ENCODE peak calls at places on chromosomes 7 and 10, in four cellular contexts. One of them, this sample, is unnamed.

GRCh38 chr10:26310361-26310760 is 93.8 kb downstream of the GAD2 start:
- DNase-seq in cardiac fibroblast: no peak
- DNase-seq in DND-41: no peak
- DNase-seq in adrenal gland: no peak
- DNase-seq in this sample: no peak

GRCh38 chr10:117134084-117135025 is 3.7 kb downstream of the VAX1 start:
- DNase-seq in cardiac fibroblast: no peak
- DNase-seq in DND-41: no peak
- DNase-seq in adrenal gland: no peak
- DNase-seq in this sample: no peak

GRCh38 chr10:132188331-132188730 is 1.6 kb downstream of the DPYSL4 start:
- DNase-seq in cardiac fibroblast: no peak
- DNase-seq in DND-41: no peak
- DNase-seq in adrenal gland: no peak
- DNase-seq in this sample: no peak

GRCh38 chr7:69949195-69949594 is 350.9 kb downstream of the AUTS2 start:
- DNase-seq in cardiac fibroblast: no peak
- DNase-seq in DND-41: no peak
- DNase-seq in adrenal gland: no peak
- DNase-seq in this sample: no peak

GRCh38 chr7:40571796-40572195 is 437.0 kb downstream of the SUGCT start:
- DNase-seq in cardiac fibroblast: peak; percentile 53
- DNase-seq in DND-41: no peak
- DNase-seq in adrenal gland: no peak
- DNase-seq in this sample: peak; percentile 97

GRCh38 chr7:3260425-3260762 is 40.7 kb upstream of the SDK1 start:
- DNase-seq in cardiac fibroblast: peak; percentile 78
- DNase-seq in DND-41: no peak
- DNase-seq in adrenal gland: no peak
- DNase-seq in this sample: no peak

GRCh38 chr7:142886866-142887265 is 1.3 kb upstream of the TRPV6 start:
- DNase-seq in cardiac fibroblast: no peak
- DNase-seq in DND-41: no peak
- DNase-seq in adrenal gland: no peak
- DNase-seq in this sample: no peak

GRCh38 chr10:103470755-103471653 is 8.0 kb downstream of the CALHM3 start:
- DNase-seq in cardiac fibroblast: no peak
- DNase-seq in DND-41: peak; percentile 84
- DNase-seq in adrenal gland: no peak
- DNase-seq in this sample: no peak

GRCh38 chr7:79137942-79138341 is 315.5 kb downstream of the MAGI2 start:
- DNase-seq in cardiac fibroblast: peak; percentile 71
- DNase-seq in DND-41: no peak
- DNase-seq in adrenal gland: no peak
- DNase-seq in this sample: no peak

GRCh38 chr7:148849393-148850098 is 34.5 kb downstream of the EZH2 start:
- DNase-seq in cardiac fibroblast: no peak
- DNase-seq in DND-41: no peak
- DNase-seq in adrenal gland: no peak
- DNase-seq in this sample: no peak

GRCh38 chr7:82172896-82173295 is 270.7 kb downstream of the CACNA2D1 start:
- DNase-seq in cardiac fibroblast: peak; percentile 28
- DNase-seq in DND-41: no peak
- DNase-seq in adrenal gland: no peak
- DNase-seq in this sample: no peak

GRCh38 chr10:85921789-85922188 is 444.8 kb downstream of the GRID1 start:
- DNase-seq in cardiac fibroblast: no peak
- DNase-seq in DND-41: no peak
- DNase-seq in adrenal gland: no peak
- DNase-seq in this sample: no peak

GRCh38 chr7:70810558-70811139 is 321.3 kb upstream of the GALNT17 start:
- DNase-seq in cardiac fibroblast: no peak
- DNase-seq in DND-41: no peak
- DNase-seq in adrenal gland: no peak
- DNase-seq in this sample: no peak

GRCh38 chr7:2634265-2635145 is 2.7 kb downstream of the TTYH3 start:
- DNase-seq in cardiac fibroblast: no peak
- DNase-seq in DND-41: no peak
- DNase-seq in adrenal gland: no peak
- DNase-seq in this sample: no peak

GRCh38 chr7:76294344-76295024 is 8.0 kb upstream of the HSPB1 start:
- DNase-seq in cardiac fibroblast: peak; percentile 99
- DNase-seq in DND-41: no peak
- DNase-seq in adrenal gland: peak; percentile 99
- DNase-seq in this sample: peak; percentile 75

GRCh38 chr7:46143949-46144917 is 223.2 kb upstream of the IGFBP3 start:
- DNase-seq in cardiac fibroblast: peak; percentile 68
- DNase-seq in DND-41: no peak
- DNase-seq in adrenal gland: no peak
- DNase-seq in this sample: no peak

GRCh38 chr7:84914598-84914997 is 272.3 kb downstream of the SEMA3D start:
- DNase-seq in cardiac fibroblast: no peak
- DNase-seq in DND-41: no peak
- DNase-seq in adrenal gland: no peak
- DNase-seq in this sample: no peak

GRCh38 chr7:35875292-35875691 is 74.4 kb downstream of the SEPTIN7 start:
- DNase-seq in cardiac fibroblast: peak; percentile 83
- DNase-seq in DND-41: no peak
- DNase-seq in adrenal gland: no peak
- DNase-seq in this sample: peak; percentile 5

GRCh38 chr10:88270061-88270808 is 312.9 kb downstream of the RNLS start:
- DNase-seq in cardiac fibroblast: no peak
- DNase-seq in DND-41: no peak
- DNase-seq in adrenal gland: no peak
- DNase-seq in this sample: no peak

GRCh38 chr10:62817120-62817762 is 1.1 kb upstream of the EGR2 start:
- DNase-seq in cardiac fibroblast: no peak
- DNase-seq in DND-41: peak; percentile 67
- DNase-seq in adrenal gland: no peak
- DNase-seq in this sample: no peak

GRCh38 chr7:50690541-50691011 is 92.1 kb downstream of the GRB10 start:
- DNase-seq in cardiac fibroblast: peak; percentile 29
- DNase-seq in DND-41: no peak
- DNase-seq in adrenal gland: peak; percentile 38
- DNase-seq in this sample: no peak

GRCh38 chr10:25049966-25050365 is 33.6 kb downstream of the THNSL1 start:
- DNase-seq in cardiac fibroblast: peak; percentile 32
- DNase-seq in DND-41: no peak
- DNase-seq in adrenal gland: no peak
- DNase-seq in this sample: no peak

GRCh38 chr7:79495544-79496272 is 42.2 kb upstream of the MAGI2 start:
- DNase-seq in cardiac fibroblast: peak; percentile 77
- DNase-seq in DND-41: no peak
- DNase-seq in adrenal gland: no peak
- DNase-seq in this sample: no peak

GRCh38 chr7:158993591-158993990 is 137.2 kb downstream of the DYNC2I1 start:
- DNase-seq in cardiac fibroblast: no peak
- DNase-seq in DND-41: no peak
- DNase-seq in adrenal gland: no peak
- DNase-seq in this sample: no peak

GRCh38 chr7:87152897-87153641 is 816 bp downstream of the DMTF1 start:
- DNase-seq in cardiac fibroblast: peak; percentile 48
- DNase-seq in DND-41: peak; percentile 44
- DNase-seq in adrenal gland: peak; percentile 64
- DNase-seq in this sample: no peak

GRCh38 chr10:31961675-31962074 is 33.0 kb upstream of the ARHGAP12 start:
- DNase-seq in cardiac fibroblast: peak; percentile 62
- DNase-seq in DND-41: peak; percentile 10
- DNase-seq in adrenal gland: no peak
- DNase-seq in this sample: peak; percentile 65

GRCh38 chr7:66920769-66921395 is at the start of gene TMEM248:
- DNase-seq in cardiac fibroblast: peak; percentile 87
- DNase-seq in DND-41: peak; percentile 92
- DNase-seq in adrenal gland: peak; percentile 95
- DNase-seq in this sample: peak; percentile 32

GRCh38 chr10:22719406-22720042 is 5.1 kb upstream of the PIP4K2A start:
- DNase-seq in cardiac fibroblast: no peak
- DNase-seq in DND-41: no peak
- DNase-seq in adrenal gland: no peak
- DNase-seq in this sample: no peak

GRCh38 chr7:30473903-30474302 is 4.7 kb downstream of the NOD1 start:
- DNase-seq in cardiac fibroblast: no peak
- DNase-seq in DND-41: no peak
- DNase-seq in adrenal gland: no peak
- DNase-seq in this sample: no peak

GRCh38 chr7:106480616-106481031 is 180.3 kb downstream of the CCDC71L start:
- DNase-seq in cardiac fibroblast: peak; percentile 30
- DNase-seq in DND-41: no peak
- DNase-seq in adrenal gland: no peak
- DNase-seq in this sample: no peak

GRCh38 chr7:108063520-108063933 is 60.6 kb upstream of the LAMB1 start:
- DNase-seq in cardiac fibroblast: no peak
- DNase-seq in DND-41: no peak
- DNase-seq in adrenal gland: no peak
- DNase-seq in this sample: no peak

GRCh38 chr7:94003446-94004023 is 620 bp downstream of the BET1 start:
- DNase-seq in cardiac fibroblast: no peak
- DNase-seq in DND-41: peak; percentile 9
- DNase-seq in adrenal gland: no peak
- DNase-seq in this sample: no peak

GRCh38 chr7:132614428-132615076 is 38.3 kb upstream of the PLXNA4 start:
- DNase-seq in cardiac fibroblast: peak; percentile 10
- DNase-seq in DND-41: peak; percentile 34
- DNase-seq in adrenal gland: peak; percentile 58
- DNase-seq in this sample: no peak

GRCh38 chr7:1664711-1665591 is 5.1 kb upstream of the ELFN1 start:
- DNase-seq in cardiac fibroblast: peak; percentile 66
- DNase-seq in DND-41: peak; percentile 80
- DNase-seq in adrenal gland: peak; percentile 68
- DNase-seq in this sample: no peak

GRCh38 chr7:157501576-157501975 is 164.8 kb downstream of the DNAJB6 start:
- DNase-seq in cardiac fibroblast: no peak
- DNase-seq in DND-41: no peak
- DNase-seq in adrenal gland: no peak
- DNase-seq in this sample: no peak

GRCh38 chr7:157505646-157506045 is 168.8 kb downstream of the DNAJB6 start:
- DNase-seq in cardiac fibroblast: no peak
- DNase-seq in DND-41: no peak
- DNase-seq in adrenal gland: no peak
- DNase-seq in this sample: no peak

GRCh38 chr7:157500171-157500960 is 163.6 kb downstream of the DNAJB6 start:
- DNase-seq in cardiac fibroblast: no peak
- DNase-seq in DND-41: no peak
- DNase-seq in adrenal gland: no peak
- DNase-seq in this sample: no peak

GRCh38 chr7:157502701-157503111 is 165.9 kb downstream of the DNAJB6 start:
- DNase-seq in cardiac fibroblast: peak; percentile 2
- DNase-seq in DND-41: no peak
- DNase-seq in adrenal gland: peak; percentile 56
- DNase-seq in this sample: no peak

DNA sequence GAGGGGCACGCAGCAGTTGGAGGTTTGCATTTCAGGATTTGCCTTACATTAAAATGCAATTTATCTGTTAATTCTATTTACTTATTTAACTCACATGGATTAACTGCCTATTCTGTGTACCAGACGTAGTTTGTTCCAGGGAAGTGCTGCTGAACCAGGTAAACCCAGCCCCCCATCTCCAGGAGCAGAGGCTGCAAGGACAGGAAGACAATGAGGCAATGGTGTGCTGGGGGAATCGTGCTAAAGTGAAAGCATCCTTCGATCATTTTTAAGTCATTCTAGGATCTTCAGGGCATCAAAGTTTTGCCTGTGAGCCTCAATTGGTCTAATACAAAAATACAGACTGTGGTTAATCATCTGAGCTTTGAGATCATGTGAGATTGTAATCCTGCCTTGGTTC is 166.4 kb downstream of the DNAJB6 start:
- DNase-seq in cardiac fibroblast: no peak
- DNase-seq in DND-41: no peak
- DNase-seq in adrenal gland: no peak
- DNase-seq in this sample: no peak
- H3K4me3 ChIP-seq in cardiac fibroblast: no peak overlapping the region
- H3K4me3 ChIP-seq in DND-41: no peak overlapping the region
- H3K4me3 ChIP-seq in adrenal gland: no peak overlapping the region
- H3K4me3 ChIP-seq in this sample: no peak overlapping the region

DNA sequence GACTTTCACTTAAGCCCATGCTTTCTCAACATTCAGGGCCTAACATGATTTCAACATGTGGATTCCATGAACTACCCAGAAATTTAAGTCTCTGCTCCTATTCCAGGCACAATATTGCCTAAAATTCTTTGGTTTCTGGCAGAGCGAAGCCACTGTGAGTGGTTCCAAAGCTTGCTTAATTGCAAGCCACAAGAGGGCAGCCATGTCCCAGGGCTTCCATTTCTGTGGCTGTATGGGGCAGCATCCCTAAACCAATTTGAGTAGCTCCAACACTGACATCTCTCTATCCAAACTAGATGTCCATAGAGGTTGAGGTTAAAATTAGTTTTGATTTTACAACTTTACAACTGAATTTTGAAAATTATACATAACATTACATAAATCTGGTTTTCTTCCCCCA is 56.3 kb upstream of the MDFIC start:
- DNase-seq in cardiac fibroblast: peak; percentile 77
- DNase-seq in DND-41: peak; percentile 63
- DNase-seq in adrenal gland: peak; percentile 79
- DNase-seq in this sample: no peak
- TF ChIP-seq CTCF in cardiac fibroblast: peak; percentile 92
- TF ChIP-seq CTCF in DND-41: peak; percentile 76
- TF ChIP-seq CTCF in adrenal gland: peak; percentile 84
- TF ChIP-seq CTCF in this sample: peak; percentile 86

GRCh38 chr10:92418891-92419290 is 127.9 kb downstream of the MARCHF5 start:
- DNase-seq in cardiac fibroblast: no peak
- DNase-seq in DND-41: no peak
- DNase-seq in adrenal gland: no peak
- DNase-seq in this sample: no peak

GRCh38 chr10:92418221-92418620 is 127.3 kb downstream of the MARCHF5 start:
- DNase-seq in cardiac fibroblast: no peak
- DNase-seq in DND-41: no peak
- DNase-seq in adrenal gland: no peak
- DNase-seq in this sample: no peak

GRCh38 chr10:92420554-92421275 is 129.7 kb downstream of the MARCHF5 start:
- DNase-seq in cardiac fibroblast: no peak
- DNase-seq in DND-41: no peak
- DNase-seq in adrenal gland: no peak
- DNase-seq in this sample: no peak

GRCh38 chr10:92421550-92421949 is 130.6 kb downstream of the MARCHF5 start:
- DNase-seq in cardiac fibroblast: no peak
- DNase-seq in DND-41: no peak
- DNase-seq in adrenal gland: no peak
- DNase-seq in this sample: no peak

GRCh38 chr10:92419740-92420553 is 129.0 kb downstream of the MARCHF5 start:
- DNase-seq in cardiac fibroblast: peak; percentile 64
- DNase-seq in DND-41: no peak
- DNase-seq in adrenal gland: peak; percentile 59
- DNase-seq in this sample: no peak
- H3K4me3 ChIP-seq in cardiac fibroblast: peak overlapping the region; percentile 29
- H3K4me3 ChIP-seq in DND-41: no peak overlapping the region
- H3K4me3 ChIP-seq in adrenal gland: peak overlapping the region; percentile 50
- H3K4me3 ChIP-seq in this sample: no peak overlapping the region

DNA sequence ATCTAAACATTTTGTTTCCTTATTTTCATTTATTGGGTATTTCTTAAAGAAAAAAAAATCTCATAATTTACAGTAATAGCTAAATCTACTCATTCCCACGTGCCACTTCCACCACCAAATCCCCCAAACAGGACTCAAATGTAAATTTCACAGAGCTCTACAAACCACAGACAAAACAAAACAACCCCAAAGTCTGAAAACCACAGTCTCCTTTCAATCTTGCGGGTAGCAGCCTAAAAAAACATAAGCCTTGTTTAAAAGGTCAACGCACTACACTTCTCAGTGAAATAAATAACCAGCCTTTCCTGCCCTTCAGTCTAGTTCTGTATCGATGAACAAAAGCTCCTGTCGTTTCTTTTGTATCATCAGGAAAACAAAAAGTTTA is 121.8 kb upstream of the AFAP1L2 start:
- DNase-seq in cardiac fibroblast: no peak
- DNase-seq in DND-41: no peak
- DNase-seq in adrenal gland: no peak
- DNase-seq in this sample: no peak
- TF ChIP-seq CTCF in cardiac fibroblast: no peak
- TF ChIP-seq CTCF in DND-41: no peak
- TF ChIP-seq CTCF in adrenal gland: no peak
- TF ChIP-seq CTCF in this sample: no peak

This sample was measured in AG09309.